ENCODE peak calls at places on chromosomes 6 and 20, in five cellular contexts. A is ascending aorta, X is Peyer's patch, N is A549, Y is testis. C is an unnamed sample.

GRCh38 chr20:57756921-57757320 is 47.1 kb upstream of the PMEPA1 start:
- DNase-seq in A (no peak), X (no peak), N (no peak), Y (no peak), C (no peak)

GRCh38 chr6:105981002-105981887 is 104.9 kb upstream of the PRDM1 start:
- DNase-seq in A (no peak), X (no peak), N (no peak), Y (peak; percentile 20), C (peak; percentile 26)

GRCh38 chr6:121437861-121438651 is 2.6 kb downstream of the GJA1 start:
- DNase-seq in A (no peak), X (no peak), N (peak; percentile 47), Y (peak; percentile 79), C (peak; percentile 78)

GRCh38 chr6:144929262-144929661 is 644.1 kb downstream of the UTRN start:
- DNase-seq in A (no peak), X (no peak), N (no peak), Y (no peak), C (no peak)

GRCh38 chr6:145738265-145738664 is 2.9 kb upstream of the EPM2A start:
- DNase-seq in A (no peak), X (no peak), N (no peak), Y (no peak), C (no peak)

GRCh38 chr6:15357832-15358231 is 112.0 kb downstream of the JARID2 start:
- DNase-seq in A (no peak), X (no peak), N (no peak), Y (no peak), C (no peak)

GRCh38 chr6:25279748-25280616 is 808 bp downstream of the CARMIL1 start:
- DNase-seq in A (no peak), X (peak; percentile 23), N (peak; percentile 44), Y (peak; percentile 46), C (peak; percentile 46)

GRCh38 chr6:21823371-21823770 is 229.8 kb downstream of the SOX4 start:
- DNase-seq in A (no peak), X (no peak), N (no peak), Y (no peak), C (no peak)

GRCh38 chr20:63204362-63204761 is 11.6 kb downstream of the YTHDF1 start:
- DNase-seq in A (no peak), X (no peak), N (no peak), Y (no peak), C (no peak)

GRCh38 chr6:32664827-32665362 is 1.6 kb downstream of the HLA-DQB1 start:
- DNase-seq in A (no peak), X (no peak), N (no peak), Y (no peak), C (peak; percentile 10)

GRCh38 chr6:27896398-27896796 is 15.8 kb downstream of the OR2B2 start:
- DNase-seq in A (no peak), X (no peak), N (no peak), Y (no peak), C (no peak)

GRCh38 chr6:44456070-44456965 is 68.8 kb downstream of the CDC5L start:
- DNase-seq in A (no peak), X (peak; percentile 32), N (peak; percentile 48), Y (peak; percentile 54), C (peak; percentile 56)

GRCh38 chr20:62117658-62118057 is 4.6 kb upstream of the LSM14B start:
- DNase-seq in A (no peak), X (peak; percentile 74), N (no peak), Y (peak; percentile 43), C (peak; percentile 34)

GRCh38 chr6:2784930-2785329 is 19.7 kb downstream of the WRNIP1 start:
- DNase-seq in A (no peak), X (no peak), N (no peak), Y (no peak), C (no peak)

GRCh38 chr6:34346175-34347119 is 46.0 kb downstream of the NUDT3 start:
- DNase-seq in A (no peak), X (no peak), N (no peak), Y (no peak), C (no peak)

GRCh38 chr6:53603381-53604121 is 58.6 kb upstream of the GCLC start:
- DNase-seq in A (no peak), X (no peak), N (no peak), Y (peak; percentile 28), C (no peak)

GRCh38 chr6:12709116-12709515 is 7.5 kb upstream of the PHACTR1 start:
- DNase-seq in A (no peak), X (no peak), N (no peak), Y (no peak), C (no peak)

GRCh38 chr6:124964084-124964763 is 2.0 kb downstream of the RNF217 start:
- DNase-seq in A (no peak), X (no peak), N (peak; percentile 24), Y (peak; percentile 35), C (peak; percentile 8)

GRCh38 chr6:160679402-160679769 is 15.3 kb upstream of the LPA start:
- DNase-seq in A (no peak), X (no peak), N (no peak), Y (peak; percentile 64), C (peak; percentile 31)

GRCh38 chr20:44970243-44970757 is 4.0 kb downstream of the STK4 start:
- DNase-seq in A (no peak), X (no peak), N (no peak), Y (no peak), C (no peak)

GRCh38 chr20:51420111-51420510 is 122.4 kb downstream of the NFATC2 start:
- DNase-seq in A (no peak), X (no peak), N (no peak), Y (no peak), C (no peak)

GRCh38 chr6:156938143-156938542 is 161.0 kb downstream of the ARID1B start:
- DNase-seq in A (no peak), X (no peak), N (no peak), Y (no peak), C (no peak)

GRCh38 chr6:138410972-138411667 is 7.1 kb downstream of the HEBP2 start:
- DNase-seq in A (no peak), X (no peak), N (peak; percentile 20), Y (no peak), C (no peak)

GRCh38 chr6:27550692-27551091 is 77.8 kb upstream of the ZNF184 start:
- DNase-seq in A (no peak), X (no peak), N (no peak), Y (no peak), C (no peak)

GRCh38 chr20:57874141-57874540 is 164.3 kb upstream of the PMEPA1 start:
- DNase-seq in A (no peak), X (no peak), N (no peak), Y (no peak), C (no peak)

GRCh38 chr6:102619585-102619984 is 1226.1 kb downstream of the GRIK2 start:
- DNase-seq in A (no peak), X (no peak), N (no peak), Y (no peak), C (peak; percentile 32)

GRCh38 chr6:154937306-154938244 is 57.5 kb upstream of the TIAM2 start:
- DNase-seq in A (no peak), X (no peak), N (no peak), Y (no peak), C (peak; percentile 53)

GRCh38 chr6:20098267-20098876 is 113.9 kb downstream of the MBOAT1 start:
- DNase-seq in A (no peak), X (no peak), N (no peak), Y (no peak), C (no peak)

GRCh38 chr6:38714239-38715015 is 684 bp upstream of the DNAH8 start:
- DNase-seq in A (no peak), X (no peak), N (no peak), Y (no peak), C (no peak)

GRCh38 chr6:104019075-104019474 is 840.6 kb downstream of the HACE1 start:
- DNase-seq in A (no peak), X (no peak), N (no peak), Y (no peak), C (no peak)

GRCh38 chr20:49964964-49965780 is 17.6 kb upstream of the SNAI1 start:
- DNase-seq in A (no peak), X (no peak), N (peak; percentile 78), Y (peak; percentile 64), C (peak; percentile 67)
- TF ChIP-seq CTCF in A (no peak), X (peak; percentile 39), N (peak; percentile 55), Y (peak; percentile 34), C (peak; percentile 87)

GRCh38 chr20:45994761-45995160 is 13.9 kb upstream of the MMP9 start:
- DNase-seq in A (no peak), X (no peak), N (no peak), Y (no peak), C (no peak)
- H3K27ac ChIP-seq in A (no peak overlapping the region), X (no peak overlapping the region), N (no peak overlapping the region), Y (no peak overlapping the region), C (no peak overlapping the region)

GRCh38 chr20:39878321-39878720 is 810.7 kb downstream of the MAFB start:
- DNase-seq in A (no peak), X (no peak), N (no peak), Y (no peak), C (no peak)

GRCh38 chr20:39879296-39879695 is 809.7 kb downstream of the MAFB start:
- DNase-seq in A (no peak), X (no peak), N (no peak), Y (no peak), C (no peak)

GRCh38 chr20:39878809-39879208 is 810.2 kb downstream of the MAFB start:
- DNase-seq in A (no peak), X (no peak), N (no peak), Y (no peak), C (no peak)

GRCh38 chr20:39877792-39878191 is 811.2 kb downstream of the MAFB start:
- DNase-seq in A (no peak), X (no peak), N (no peak), Y (no peak), C (peak; percentile 25)

DNA sequence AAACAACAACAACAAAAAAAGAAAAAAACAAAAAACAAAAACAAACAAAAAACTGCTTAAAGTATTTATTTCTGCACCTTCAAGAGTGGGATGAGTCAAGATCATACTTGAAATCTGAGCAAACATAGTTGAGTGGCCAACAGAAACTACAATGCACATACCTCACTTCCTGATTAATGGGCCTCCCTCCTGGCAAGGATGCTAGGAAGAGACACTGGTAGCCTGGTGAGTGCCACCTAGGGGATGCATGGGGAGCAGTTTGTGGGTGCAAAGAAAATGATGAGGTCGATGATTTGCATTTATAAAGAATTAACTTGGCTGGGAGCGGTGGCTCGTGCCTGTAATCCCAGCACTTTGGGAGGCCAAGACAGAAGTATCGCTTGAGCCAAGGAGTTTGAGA is 808.1 kb downstream of the MAFB start:
- DNase-seq in A (no peak), X (no peak), N (peak; percentile 17), Y (no peak), C (no peak)
- TF ChIP-seq CTCF in A (no peak), X (no peak), N (no peak), Y (no peak), C (peak; percentile 23)

DNA sequence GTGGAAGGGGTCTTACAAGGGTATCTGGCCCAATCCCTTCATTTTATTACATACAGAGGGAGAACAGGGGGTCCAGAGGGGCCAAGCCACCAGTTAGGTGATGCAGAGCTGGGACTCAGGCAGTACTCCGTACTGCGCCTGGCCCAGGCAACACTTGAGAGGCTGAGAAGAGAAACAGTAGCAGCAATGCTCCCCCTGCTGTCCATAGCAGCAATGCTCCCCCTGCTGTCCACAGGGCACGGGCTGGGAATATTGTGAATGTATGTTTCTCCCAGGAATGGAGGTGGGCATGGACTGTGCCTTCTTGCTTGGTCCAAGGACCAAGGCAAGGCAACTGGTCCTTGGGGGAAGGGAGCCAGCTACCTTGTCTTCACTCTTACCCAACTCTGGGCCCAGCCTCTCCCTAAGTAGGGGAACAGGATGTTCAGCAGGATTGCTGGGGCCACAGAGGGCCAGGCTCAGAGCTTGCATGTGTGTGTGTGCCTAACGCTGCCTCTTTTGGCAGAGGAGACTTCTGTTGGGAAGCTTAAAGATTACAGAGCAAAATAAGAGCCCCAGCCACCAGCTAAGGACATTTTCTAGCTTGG is 14.8 kb upstream of the FAM83C start:
- DNase-seq in A (no peak), X (no peak), N (peak; percentile 84), Y (peak; percentile 76), C (peak; percentile 83)
- H3K27ac ChIP-seq in A (peak overlapping the region; percentile 76), X (no peak overlapping the region), N (peak overlapping the region; percentile 96), Y (no peak overlapping the region), C (no peak overlapping the region)

GRCh38 chr6:79042799-79043126 is 35.3 kb downstream of the PHIP start:
- DNase-seq in A (no peak), X (no peak), N (no peak), Y (no peak), C (no peak)
- TF ChIP-seq CTCF in A (no peak), X (no peak), N (no peak), Y (no peak), C (no peak)